ENCODE peak calls at places on chromosomes 11 and 22, in nine cellular contexts. R is activated CD4-positive, CD25-positive, alpha-beta regulatory T cell; J is SK-N-SH; O is naive thymus-derived CD4-positive, alpha-beta T cell; W is ACHN; G is DMS153; Z is activated CD8-positive, alpha-beta T cell treated with anti-CD3 and anti-CD28 coated beads for 36 hours; B is GOT3; V is stimulated activated CD8-positive, alpha-beta memory T cell treated with anti-CD3 and anti-CD28 coated beads, Interleukin-12 subunit alpha, Interleukin-12 subunit beta, amount 100 ng/mL, for 1 hour. F is an unnamed sample.

GRCh38 chr11:121892131-121892681 is 223.8 kb downstream of the BLID start:
- DNase-seq in R (no peak), J (no peak), O (no peak), W (no peak), G (no peak), Z (no peak), B (no peak), V (no peak), F (no peak)

GRCh38 chr11:2380807-2381350 is 3.8 kb downstream of the CD81 start:
- DNase-seq in R (no peak), J (no peak), O (no peak), W (no peak), G (no peak), Z (no peak), B (no peak), V (no peak), F (no peak)

GRCh38 chr11:111833524-111833923 is 37.9 kb downstream of the ALG9 start:
- DNase-seq in R (no peak), J (no peak), O (no peak), W (no peak), G (no peak), Z (no peak), B (no peak), V (no peak), F (no peak)

GRCh38 chr11:121298770-121299169 is 6.2 kb downstream of the SC5D start:
- DNase-seq in R (no peak), J (no peak), O (no peak), W (no peak), G (no peak), Z (no peak), B (no peak), V (no peak), F (no peak)

GRCh38 chr11:73539506-73540084 is 58.3 kb downstream of the FAM168A start:
- DNase-seq in R (no peak), J (peak), O (no peak), W (no peak), G (no peak), Z (no peak), B (no peak), V (no peak), F (no peak)

GRCh38 chr22:19038728-19039447 is 83.3 kb downstream of the DGCR2 start:
- DNase-seq in R (no peak), J (no peak), O (no peak), W (no peak), G (no peak), Z (no peak), B (no peak), V (no peak), F (no peak)

GRCh38 chr11:77402218-77402556 is 71.7 kb downstream of the PAK1 start:
- DNase-seq in R (no peak), J (no peak), O (no peak), W (no peak), G (peak), Z (peak), B (no peak), V (no peak), F (no peak)

GRCh38 chr11:122209619-122210377 is 93.8 kb upstream of the BLID start:
- DNase-seq in R (no peak), J (peak), O (no peak), W (no peak), G (no peak), Z (no peak), B (no peak), V (no peak), F (peak)

GRCh38 chr22:50346415-50346945 is 3.4 kb downstream of the PPP6R2 start:
- DNase-seq in R (no peak), J (no peak), O (no peak), W (no peak), G (no peak), Z (no peak), B (no peak), V (no peak), F (no peak)

GRCh38 chr11:94776351-94777321 is 8.5 kb downstream of the AMOTL1 start:
- DNase-seq in R (no peak), J (no peak), O (no peak), W (peak), G (peak), Z (no peak), B (no peak), V (no peak), F (no peak)

GRCh38 chr11:19161651-19162050 is 40.1 kb downstream of the CSRP3 start:
- DNase-seq in R (no peak), J (no peak), O (no peak), W (no peak), G (no peak), Z (no peak), B (no peak), V (no peak), F (no peak)

GRCh38 chr11:17547051-17547577 is at the start of gene OTOG:
- DNase-seq in R (no peak), J (peak), O (no peak), W (no peak), G (peak), Z (no peak), B (no peak), V (no peak), F (no peak)

GRCh38 chr11:83069441-83070043 is 2.2 kb downstream of the RAB30 start:
- DNase-seq in R (no peak), J (no peak), O (no peak), W (peak), G (no peak), Z (no peak), B (no peak), V (no peak), F (no peak)

GRCh38 chr11:75858613-75859012 is 43.6 kb downstream of the UVRAG start:
- DNase-seq in R (no peak), J (no peak), O (no peak), W (no peak), G (no peak), Z (no peak), B (no peak), V (no peak), F (no peak)

GRCh38 chr22:24592144-24592845 is 578 bp downstream of the LRRC75B start:
- DNase-seq in R (no peak), J (no peak), O (peak), W (no peak), G (no peak), Z (peak), B (no peak), V (no peak), F (no peak)

F was measured in T1000.